ENCODE peak calls at places on chromosomes 1 and 21, in eight cellular contexts. One of them, this sample, is unnamed.

GRCh38 chr1:233080286-233080685 is 129.9 kb downstream of the NTPCR start:
- DNase-seq in tibial artery: no peak
- DNase-seq in colonic mucosa: no peak
- DNase-seq in A549: no peak
- DNase-seq in esophagus squamous epithelium: no peak
- DNase-seq in cardiac muscle cell: no peak
- DNase-seq in body of pancreas: no peak
- DNase-seq in uterus: no peak
- DNase-seq in this sample: no peak

GRCh38 chr21:44459712-44460440 is 4.6 kb downstream of the LRRC3 start:
- DNase-seq in cardiac muscle cell: no peak
- DNase-seq in esophagus squamous epithelium: no peak
- DNase-seq in tibial artery: peak; percentile 55
- DNase-seq in A549: no peak
- DNase-seq in colonic mucosa: no peak
- DNase-seq in body of pancreas: no peak
- DNase-seq in uterus: no peak
- DNase-seq in this sample: no peak

GRCh38 chr1:196418772-196419171 is 189.5 kb downstream of the KCNT2 start:
- DNase-seq in A549: no peak
- DNase-seq in colonic mucosa: no peak
- DNase-seq in tibial artery: no peak
- DNase-seq in esophagus squamous epithelium: no peak
- DNase-seq in cardiac muscle cell: no peak
- DNase-seq in uterus: no peak
- DNase-seq in body of pancreas: no peak
- DNase-seq in this sample: no peak

GRCh38 chr1:201259476-201260235 is 23.6 kb upstream of the PKP1 start:
- DNase-seq in colonic mucosa: peak; percentile 53
- DNase-seq in A549: no peak
- DNase-seq in uterus: no peak
- DNase-seq in cardiac muscle cell: peak; percentile 17
- DNase-seq in tibial artery: no peak
- DNase-seq in body of pancreas: no peak
- DNase-seq in esophagus squamous epithelium: no peak
- DNase-seq in this sample: no peak

GRCh38 chr1:165563551-165563950 is 19.8 kb downstream of the LRRC52 start:
- DNase-seq in cardiac muscle cell: no peak
- DNase-seq in colonic mucosa: no peak
- DNase-seq in tibial artery: no peak
- DNase-seq in body of pancreas: no peak
- DNase-seq in esophagus squamous epithelium: no peak
- DNase-seq in uterus: no peak
- DNase-seq in A549: no peak
- DNase-seq in this sample: no peak

GRCh38 chr1:207752456-207753132 is 740 bp downstream of the CD46 start:
- DNase-seq in esophagus squamous epithelium: no peak
- DNase-seq in uterus: peak; percentile 20
- DNase-seq in tibial artery: peak; percentile 71
- DNase-seq in A549: no peak
- DNase-seq in cardiac muscle cell: peak; percentile 12
- DNase-seq in body of pancreas: peak; percentile 60
- DNase-seq in colonic mucosa: peak; percentile 80
- DNase-seq in this sample: peak; percentile 54

GRCh38 chr1:55589656-55590297 is 374.6 kb upstream of the USP24 start:
- DNase-seq in A549: no peak
- DNase-seq in colonic mucosa: no peak
- DNase-seq in tibial artery: peak; percentile 92
- DNase-seq in cardiac muscle cell: peak; percentile 51
- DNase-seq in body of pancreas: no peak
- DNase-seq in uterus: no peak
- DNase-seq in esophagus squamous epithelium: no peak
- DNase-seq in this sample: no peak

GRCh38 chr1:234613128-234613875 is 3.3 kb upstream of the IRF2BP2 start:
- DNase-seq in esophagus squamous epithelium: no peak
- DNase-seq in A549: no peak
- DNase-seq in tibial artery: no peak
- DNase-seq in body of pancreas: no peak
- DNase-seq in colonic mucosa: no peak
- DNase-seq in cardiac muscle cell: peak; percentile 95
- DNase-seq in uterus: no peak
- DNase-seq in this sample: no peak

GRCh38 chr1:101105877-101106276 is 80.3 kb upstream of the DPH5 start:
- DNase-seq in colonic mucosa: no peak
- DNase-seq in uterus: no peak
- DNase-seq in A549: no peak
- DNase-seq in body of pancreas: no peak
- DNase-seq in esophagus squamous epithelium: no peak
- DNase-seq in cardiac muscle cell: peak; percentile 45
- DNase-seq in tibial artery: no peak
- DNase-seq in this sample: no peak

GRCh38 chr1:160376525-160377131 is 9.8 kb downstream of the NHLH1 start:
- DNase-seq in cardiac muscle cell: peak; percentile 81
- DNase-seq in tibial artery: no peak
- DNase-seq in uterus: peak; percentile 28
- DNase-seq in body of pancreas: peak; percentile 28
- DNase-seq in A549: peak; percentile 65
- DNase-seq in colonic mucosa: peak; percentile 37
- DNase-seq in esophagus squamous epithelium: no peak
- DNase-seq in this sample: no peak

GRCh38 chr1:19612516-19612915 is 31.6 kb upstream of the NBL1 start:
- DNase-seq in esophagus squamous epithelium: no peak
- DNase-seq in colonic mucosa: peak; percentile 48
- DNase-seq in uterus: no peak
- DNase-seq in body of pancreas: no peak
- DNase-seq in cardiac muscle cell: no peak
- DNase-seq in tibial artery: no peak
- DNase-seq in A549: no peak
- DNase-seq in this sample: no peak

GRCh38 chr1:93029317-93029716 is 49.8 kb upstream of the MTF2 start:
- DNase-seq in uterus: no peak
- DNase-seq in A549: no peak
- DNase-seq in esophagus squamous epithelium: no peak
- DNase-seq in colonic mucosa: no peak
- DNase-seq in cardiac muscle cell: no peak
- DNase-seq in tibial artery: no peak
- DNase-seq in body of pancreas: no peak
- DNase-seq in this sample: no peak

GRCh38 chr1:11767932-11768704 is 6.1 kb downstream of the C1orf167 start:
- DNase-seq in cardiac muscle cell: no peak
- DNase-seq in body of pancreas: no peak
- DNase-seq in A549: no peak
- DNase-seq in colonic mucosa: no peak
- DNase-seq in tibial artery: no peak
- DNase-seq in uterus: no peak
- DNase-seq in esophagus squamous epithelium: no peak
- DNase-seq in this sample: no peak

GRCh38 chr1:221736714-221737113 is 5.2 kb downstream of the DUSP10 start:
- DNase-seq in A549: no peak
- DNase-seq in esophagus squamous epithelium: no peak
- DNase-seq in tibial artery: no peak
- DNase-seq in uterus: no peak
- DNase-seq in body of pancreas: no peak
- DNase-seq in cardiac muscle cell: no peak
- DNase-seq in colonic mucosa: no peak
- DNase-seq in this sample: no peak

GRCh38 chr1:221739677-221740025 is 2.2 kb downstream of the DUSP10 start:
- DNase-seq in uterus: no peak
- DNase-seq in cardiac muscle cell: no peak
- DNase-seq in colonic mucosa: no peak
- DNase-seq in body of pancreas: no peak
- DNase-seq in tibial artery: no peak
- DNase-seq in esophagus squamous epithelium: no peak
- DNase-seq in A549: no peak
- DNase-seq in this sample: no peak

GRCh38 chr1:221734187-221734586 is 7.7 kb downstream of the DUSP10 start:
- DNase-seq in colonic mucosa: no peak
- DNase-seq in uterus: no peak
- DNase-seq in cardiac muscle cell: no peak
- DNase-seq in tibial artery: no peak
- DNase-seq in body of pancreas: no peak
- DNase-seq in esophagus squamous epithelium: no peak
- DNase-seq in A549: no peak
- DNase-seq in this sample: no peak

GRCh38 chr1:221739018-221739676 is 2.7 kb downstream of the DUSP10 start:
- DNase-seq in A549: no peak
- DNase-seq in colonic mucosa: no peak
- DNase-seq in tibial artery: no peak
- DNase-seq in cardiac muscle cell: no peak
- DNase-seq in body of pancreas: no peak
- DNase-seq in esophagus squamous epithelium: no peak
- DNase-seq in uterus: no peak
- DNase-seq in this sample: no peak

GRCh38 chr1:221735976-221736375 is 5.9 kb downstream of the DUSP10 start:
- DNase-seq in uterus: no peak
- DNase-seq in colonic mucosa: no peak
- DNase-seq in cardiac muscle cell: no peak
- DNase-seq in tibial artery: no peak
- DNase-seq in esophagus squamous epithelium: no peak
- DNase-seq in A549: no peak
- DNase-seq in body of pancreas: no peak
- DNase-seq in this sample: no peak
- H3K9me3 ChIP-seq in uterus: no peaks in the 10 kb centered on the region
- H3K9me3 ChIP-seq in colonic mucosa: no peaks in the 10 kb centered on the region
- H3K9me3 ChIP-seq in cardiac muscle cell: no peaks in the 10 kb centered on the region
- H3K9me3 ChIP-seq in tibial artery: no peaks in the 10 kb centered on the region
- H3K9me3 ChIP-seq in esophagus squamous epithelium: no peaks in the 10 kb centered on the region
- H3K9me3 ChIP-seq in A549: no peaks in the 10 kb centered on the region
- H3K9me3 ChIP-seq in body of pancreas: no peaks in the 10 kb centered on the region
- H3K9me3 ChIP-seq in this sample: no peaks in the 10 kb centered on the region

GRCh38 chr1:235908742-235909520 is 42.2 kb upstream of the LYST start:
- DNase-seq in A549: peak; percentile 67
- DNase-seq in cardiac muscle cell: peak; percentile 74
- DNase-seq in tibial artery: peak; percentile 77
- DNase-seq in esophagus squamous epithelium: no peak
- DNase-seq in colonic mucosa: no peak
- DNase-seq in body of pancreas: no peak
- DNase-seq in uterus: no peak
- DNase-seq in this sample: peak; percentile 61
- TF ChIP-seq CTCF in A549: peak; percentile 15
- TF ChIP-seq CTCF in cardiac muscle cell: no peak
- TF ChIP-seq CTCF in tibial artery: no peak
- TF ChIP-seq CTCF in esophagus squamous epithelium: no peak
- TF ChIP-seq CTCF in colonic mucosa: no peak
- TF ChIP-seq CTCF in body of pancreas: no peak
- TF ChIP-seq CTCF in uterus: no peak
- TF ChIP-seq CTCF in this sample: no peak

GRCh38 chr1:7373251-7373650 is 397.8 kb upstream of the VAMP3 start:
- DNase-seq in cardiac muscle cell: no peak
- DNase-seq in colonic mucosa: no peak
- DNase-seq in A549: no peak
- DNase-seq in body of pancreas: no peak
- DNase-seq in esophagus squamous epithelium: no peak
- DNase-seq in tibial artery: peak; percentile 40
- DNase-seq in uterus: no peak
- DNase-seq in this sample: no peak

GRCh38 chr1:7375329-7375728 is 395.8 kb upstream of the VAMP3 start:
- DNase-seq in A549: no peak
- DNase-seq in cardiac muscle cell: no peak
- DNase-seq in uterus: no peak
- DNase-seq in esophagus squamous epithelium: no peak
- DNase-seq in tibial artery: peak; percentile 37
- DNase-seq in colonic mucosa: peak; percentile 13
- DNase-seq in body of pancreas: no peak
- DNase-seq in this sample: no peak

GRCh38 chr1:7372477-7373120 is 398.5 kb upstream of the VAMP3 start:
- DNase-seq in body of pancreas: no peak
- DNase-seq in tibial artery: no peak
- DNase-seq in esophagus squamous epithelium: no peak
- DNase-seq in colonic mucosa: no peak
- DNase-seq in cardiac muscle cell: no peak
- DNase-seq in uterus: no peak
- DNase-seq in A549: no peak
- DNase-seq in this sample: no peak

GRCh38 chr1:7374761-7375160 is 396.3 kb upstream of the VAMP3 start:
- DNase-seq in uterus: no peak
- DNase-seq in A549: no peak
- DNase-seq in body of pancreas: no peak
- DNase-seq in colonic mucosa: no peak
- DNase-seq in esophagus squamous epithelium: no peak
- DNase-seq in cardiac muscle cell: no peak
- DNase-seq in tibial artery: peak; percentile 19
- DNase-seq in this sample: no peak

GRCh38 chr1:7373936-7374760 is 396.9 kb upstream of the VAMP3 start:
- DNase-seq in body of pancreas: no peak
- DNase-seq in colonic mucosa: no peak
- DNase-seq in esophagus squamous epithelium: no peak
- DNase-seq in A549: no peak
- DNase-seq in tibial artery: peak; percentile 46
- DNase-seq in uterus: no peak
- DNase-seq in cardiac muscle cell: peak; percentile 3
- DNase-seq in this sample: no peak
- H3K27ac ChIP-seq in body of pancreas: no peak overlapping the region
- H3K27ac ChIP-seq in colonic mucosa: no peak overlapping the region
- H3K27ac ChIP-seq in esophagus squamous epithelium: no peak overlapping the region
- H3K27ac ChIP-seq in A549: peak overlapping the region; percentile 26
- H3K27ac ChIP-seq in tibial artery: no peak overlapping the region
- H3K27ac ChIP-seq in uterus: no peak overlapping the region
- H3K27ac ChIP-seq in cardiac muscle cell: no peak overlapping the region
- H3K27ac ChIP-seq in this sample: no peak overlapping the region

GRCh38 chr21:9758888-9759287 is 762.5 kb upstream of the TPTE start:
- DNase-seq in cardiac muscle cell: no peak
- DNase-seq in tibial artery: no peak
- DNase-seq in A549: no peak
- DNase-seq in uterus: no peak
- DNase-seq in colonic mucosa: no peak
- DNase-seq in esophagus squamous epithelium: no peak
- DNase-seq in body of pancreas: no peak
- DNase-seq in this sample: no peak

GRCh38 chr21:9763807-9764206 is 757.6 kb upstream of the TPTE start:
- DNase-seq in tibial artery: no peak
- DNase-seq in esophagus squamous epithelium: no peak
- DNase-seq in A549: no peak
- DNase-seq in uterus: no peak
- DNase-seq in cardiac muscle cell: no peak
- DNase-seq in colonic mucosa: no peak
- DNase-seq in body of pancreas: no peak
- DNase-seq in this sample: no peak

GRCh38 chr21:9759972-9760371 is 761.4 kb upstream of the TPTE start:
- DNase-seq in body of pancreas: no peak
- DNase-seq in tibial artery: no peak
- DNase-seq in uterus: no peak
- DNase-seq in cardiac muscle cell: no peak
- DNase-seq in A549: no peak
- DNase-seq in esophagus squamous epithelium: no peak
- DNase-seq in colonic mucosa: no peak
- DNase-seq in this sample: no peak

GRCh38 chr21:9760398-9761074 is 760.8 kb upstream of the TPTE start:
- DNase-seq in tibial artery: no peak
- DNase-seq in cardiac muscle cell: no peak
- DNase-seq in body of pancreas: no peak
- DNase-seq in A549: no peak
- DNase-seq in uterus: no peak
- DNase-seq in colonic mucosa: no peak
- DNase-seq in esophagus squamous epithelium: no peak
- DNase-seq in this sample: no peak

DNA sequence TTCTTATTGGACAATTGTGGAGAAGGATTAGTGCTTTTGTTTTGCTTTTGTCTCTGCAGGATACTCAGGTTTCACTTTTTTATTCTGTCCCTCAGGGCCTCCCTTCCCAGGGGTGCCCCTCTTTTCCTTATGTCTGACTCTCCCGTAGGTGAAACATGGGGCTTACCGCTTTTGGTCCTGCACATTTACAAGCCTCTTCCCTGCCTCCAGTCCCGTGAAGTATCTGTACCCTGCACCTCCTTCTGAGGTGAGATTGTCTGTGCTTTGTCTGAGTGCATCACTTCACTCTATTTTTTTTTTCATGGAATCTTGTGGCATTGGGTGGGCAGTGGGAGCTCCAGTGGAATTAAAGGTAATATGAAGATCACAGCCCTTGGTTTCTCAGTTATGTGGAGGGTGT is 758.1 kb upstream of the TPTE start:
- DNase-seq in A549: no peak
- DNase-seq in cardiac muscle cell: no peak
- DNase-seq in body of pancreas: no peak
- DNase-seq in uterus: no peak
- DNase-seq in colonic mucosa: no peak
- DNase-seq in esophagus squamous epithelium: no peak
- DNase-seq in tibial artery: no peak
- DNase-seq in this sample: no peak
- H3K9me3 ChIP-seq in A549: no peaks in the 10 kb centered on the region
- H3K9me3 ChIP-seq in cardiac muscle cell: peaks cover 30% of the 10 kb centered on the region
- H3K9me3 ChIP-seq in body of pancreas: no peaks in the 10 kb centered on the region
- H3K9me3 ChIP-seq in uterus: no peaks in the 10 kb centered on the region
- H3K9me3 ChIP-seq in colonic mucosa: peaks cover 13% of the 10 kb centered on the region
- H3K9me3 ChIP-seq in esophagus squamous epithelium: no peaks in the 10 kb centered on the region
- H3K9me3 ChIP-seq in tibial artery: peaks cover 3% of the 10 kb centered on the region
- H3K9me3 ChIP-seq in this sample: peaks cover under 1% of the 10 kb centered on the region